ENCODE peak calls at places on chromosomes 16 and 17, in ten cellular contexts. One of them, this sample, is unnamed.

GRCh38 chr17:7029659-7030058 is 6.2 kb upstream of the SLC16A13 start:
- DNase-seq in CD4-positive, alpha-beta T cell: no peak
- DNase-seq in brain microvascular endothelial cell: no peak
- DNase-seq in heart right ventricle: no peak
- DNase-seq in IMR-90: no peak
- DNase-seq in mammary epithelial cell: no peak
- DNase-seq in right atrium auricular region: no peak
- DNase-seq in RWPE2: no peak
- DNase-seq in GM12878: no peak
- DNase-seq in CD8-positive, alpha-beta T cell: no peak
- DNase-seq in this sample: no peak

GRCh38 chr16:322476-323143 is 29.9 kb downstream of the AXIN1 start:
- DNase-seq in IMR-90: no peak
- DNase-seq in RWPE2: no peak
- DNase-seq in GM12878: no peak
- DNase-seq in brain microvascular endothelial cell: no peak
- DNase-seq in CD4-positive, alpha-beta T cell: no peak
- DNase-seq in right atrium auricular region: no peak
- DNase-seq in mammary epithelial cell: no peak
- DNase-seq in heart right ventricle: no peak
- DNase-seq in CD8-positive, alpha-beta T cell: no peak
- DNase-seq in this sample: no peak

GRCh38 chr16:1333854-1334719 is 642 bp downstream of the BAIAP3 start:
- DNase-seq in mammary epithelial cell: no peak
- DNase-seq in IMR-90: no peak
- DNase-seq in heart right ventricle: no peak
- DNase-seq in CD4-positive, alpha-beta T cell: no peak
- DNase-seq in RWPE2: no peak
- DNase-seq in brain microvascular endothelial cell: no peak
- DNase-seq in right atrium auricular region: no peak
- DNase-seq in CD8-positive, alpha-beta T cell: no peak
- DNase-seq in GM12878: no peak
- DNase-seq in this sample: no peak

GRCh38 chr16:81478876-81479496 is 34.4 kb downstream of the CMIP start:
- DNase-seq in mammary epithelial cell: no peak
- DNase-seq in GM12878: peak; percentile 80
- DNase-seq in heart right ventricle: no peak
- DNase-seq in IMR-90: no peak
- DNase-seq in RWPE2: no peak
- DNase-seq in right atrium auricular region: no peak
- DNase-seq in CD4-positive, alpha-beta T cell: no peak
- DNase-seq in CD8-positive, alpha-beta T cell: no peak
- DNase-seq in brain microvascular endothelial cell: peak; percentile 53
- DNase-seq in this sample: no peak

GRCh38 chr16:67718668-67719047 is 458 bp downstream of the GFOD2 start:
- DNase-seq in RWPE2: no peak
- DNase-seq in GM12878: no peak
- DNase-seq in heart right ventricle: no peak
- DNase-seq in IMR-90: no peak
- DNase-seq in brain microvascular endothelial cell: no peak
- DNase-seq in CD4-positive, alpha-beta T cell: no peak
- DNase-seq in CD8-positive, alpha-beta T cell: no peak
- DNase-seq in right atrium auricular region: no peak
- DNase-seq in mammary epithelial cell: peak; percentile 23
- DNase-seq in this sample: no peak

GRCh38 chr16:27273670-27274522 is 5.3 kb upstream of the NSMCE1 start:
- DNase-seq in CD4-positive, alpha-beta T cell: no peak
- DNase-seq in RWPE2: no peak
- DNase-seq in heart right ventricle: no peak
- DNase-seq in mammary epithelial cell: no peak
- DNase-seq in IMR-90: peak; percentile 53
- DNase-seq in CD8-positive, alpha-beta T cell: no peak
- DNase-seq in brain microvascular endothelial cell: peak; percentile 49
- DNase-seq in GM12878: no peak
- DNase-seq in right atrium auricular region: no peak
- DNase-seq in this sample: no peak

GRCh38 chr17:78839762-78840529 is 668 bp downstream of the USP36 start:
- DNase-seq in brain microvascular endothelial cell: peak; percentile 24
- DNase-seq in CD8-positive, alpha-beta T cell: peak; percentile 19
- DNase-seq in RWPE2: no peak
- DNase-seq in CD4-positive, alpha-beta T cell: peak; percentile 45
- DNase-seq in right atrium auricular region: peak; percentile 65
- DNase-seq in heart right ventricle: no peak
- DNase-seq in mammary epithelial cell: peak; percentile 37
- DNase-seq in IMR-90: peak; percentile 76
- DNase-seq in GM12878: no peak
- DNase-seq in this sample: no peak

GRCh38 chr16:54236761-54237160 is 49.8 kb downstream of the IRX3 start:
- DNase-seq in brain microvascular endothelial cell: peak; percentile 38
- DNase-seq in right atrium auricular region: no peak
- DNase-seq in IMR-90: peak; percentile 43
- DNase-seq in heart right ventricle: no peak
- DNase-seq in CD8-positive, alpha-beta T cell: no peak
- DNase-seq in GM12878: no peak
- DNase-seq in RWPE2: no peak
- DNase-seq in mammary epithelial cell: peak; percentile 40
- DNase-seq in CD4-positive, alpha-beta T cell: no peak
- DNase-seq in this sample: no peak

DNA sequence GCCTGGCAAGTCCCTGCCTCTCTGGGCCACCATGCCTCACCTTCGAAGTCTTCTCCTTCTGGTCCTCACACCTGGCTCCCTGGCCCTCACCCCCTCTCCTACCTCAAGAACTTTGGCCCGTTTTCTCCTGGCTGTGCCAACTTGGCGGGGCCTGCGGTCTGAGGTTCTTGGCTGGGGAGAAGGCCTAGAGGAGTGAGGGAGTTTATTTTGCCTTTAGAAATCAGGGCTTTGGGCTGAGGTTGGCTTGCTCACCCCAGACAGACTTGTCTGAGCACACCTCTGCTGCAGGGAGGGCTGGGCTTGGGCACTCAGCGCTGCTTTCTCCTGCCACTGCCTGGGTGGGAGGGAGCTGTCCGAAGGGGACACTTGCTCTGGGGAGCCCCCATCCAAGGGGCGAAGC is 23.3 kb upstream of the TAC4 start:
- DNase-seq in heart right ventricle: no peak
- DNase-seq in brain microvascular endothelial cell: no peak
- DNase-seq in RWPE2: no peak
- DNase-seq in CD4-positive, alpha-beta T cell: no peak
- DNase-seq in right atrium auricular region: no peak
- DNase-seq in mammary epithelial cell: peak; percentile 58
- DNase-seq in GM12878: no peak
- DNase-seq in IMR-90: no peak
- DNase-seq in CD8-positive, alpha-beta T cell: no peak
- DNase-seq in this sample: no peak
- H3K27ac ChIP-seq in heart right ventricle: no peak overlapping the region
- H3K27ac ChIP-seq in brain microvascular endothelial cell: no peak overlapping the region
- H3K27ac ChIP-seq in RWPE2: no peak overlapping the region
- H3K27ac ChIP-seq in CD4-positive, alpha-beta T cell: no peak overlapping the region
- H3K27ac ChIP-seq in right atrium auricular region: no peak overlapping the region
- H3K27ac ChIP-seq in mammary epithelial cell: no peak overlapping the region
- H3K27ac ChIP-seq in GM12878: no peak overlapping the region
- H3K27ac ChIP-seq in IMR-90: no peak overlapping the region
- H3K27ac ChIP-seq in CD8-positive, alpha-beta T cell: no peak overlapping the region
- H3K27ac ChIP-seq in this sample: no peak overlapping the region

DNA sequence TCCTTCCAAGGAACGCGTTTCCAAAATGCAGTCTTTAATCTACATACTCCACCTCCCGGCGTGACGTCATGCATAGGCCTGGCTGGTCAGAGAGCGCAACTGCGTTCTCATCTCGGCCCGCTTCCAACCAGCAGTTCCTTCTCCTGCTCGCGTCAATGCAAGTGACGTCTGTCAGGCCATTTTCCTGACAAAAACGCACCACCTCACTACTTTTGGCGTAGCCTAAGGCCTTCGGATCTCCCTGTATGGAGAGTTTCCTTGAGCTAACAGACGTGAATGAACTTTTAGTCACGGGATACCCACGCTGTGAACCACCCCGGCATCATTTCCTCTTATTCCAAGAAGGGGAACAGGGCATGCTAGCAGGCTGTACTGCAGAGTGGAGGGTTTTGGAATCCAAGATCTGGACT is 25.0 kb downstream of the TEX14 start:
- DNase-seq in GM12878: no peak
- DNase-seq in right atrium auricular region: peak; percentile 84
- DNase-seq in CD8-positive, alpha-beta T cell: peak; percentile 2
- DNase-seq in heart right ventricle: peak; percentile 66
- DNase-seq in brain microvascular endothelial cell: no peak
- DNase-seq in CD4-positive, alpha-beta T cell: peak; percentile 37
- DNase-seq in IMR-90: peak; percentile 79
- DNase-seq in mammary epithelial cell: no peak
- DNase-seq in RWPE2: peak; percentile 93
- DNase-seq in this sample: no peak
- H3K27ac ChIP-seq in GM12878: no peak overlapping the region
- H3K27ac ChIP-seq in right atrium auricular region: no peak overlapping the region
- H3K27ac ChIP-seq in CD8-positive, alpha-beta T cell: no peak overlapping the region
- H3K27ac ChIP-seq in heart right ventricle: peak overlapping the region; percentile 35
- H3K27ac ChIP-seq in brain microvascular endothelial cell: no peak overlapping the region
- H3K27ac ChIP-seq in CD4-positive, alpha-beta T cell: no peak overlapping the region
- H3K27ac ChIP-seq in IMR-90: no peak overlapping the region
- H3K27ac ChIP-seq in mammary epithelial cell: no peak overlapping the region
- H3K27ac ChIP-seq in RWPE2: peak overlapping the region; percentile 39
- H3K27ac ChIP-seq in this sample: peak overlapping the region; percentile 38

DNA sequence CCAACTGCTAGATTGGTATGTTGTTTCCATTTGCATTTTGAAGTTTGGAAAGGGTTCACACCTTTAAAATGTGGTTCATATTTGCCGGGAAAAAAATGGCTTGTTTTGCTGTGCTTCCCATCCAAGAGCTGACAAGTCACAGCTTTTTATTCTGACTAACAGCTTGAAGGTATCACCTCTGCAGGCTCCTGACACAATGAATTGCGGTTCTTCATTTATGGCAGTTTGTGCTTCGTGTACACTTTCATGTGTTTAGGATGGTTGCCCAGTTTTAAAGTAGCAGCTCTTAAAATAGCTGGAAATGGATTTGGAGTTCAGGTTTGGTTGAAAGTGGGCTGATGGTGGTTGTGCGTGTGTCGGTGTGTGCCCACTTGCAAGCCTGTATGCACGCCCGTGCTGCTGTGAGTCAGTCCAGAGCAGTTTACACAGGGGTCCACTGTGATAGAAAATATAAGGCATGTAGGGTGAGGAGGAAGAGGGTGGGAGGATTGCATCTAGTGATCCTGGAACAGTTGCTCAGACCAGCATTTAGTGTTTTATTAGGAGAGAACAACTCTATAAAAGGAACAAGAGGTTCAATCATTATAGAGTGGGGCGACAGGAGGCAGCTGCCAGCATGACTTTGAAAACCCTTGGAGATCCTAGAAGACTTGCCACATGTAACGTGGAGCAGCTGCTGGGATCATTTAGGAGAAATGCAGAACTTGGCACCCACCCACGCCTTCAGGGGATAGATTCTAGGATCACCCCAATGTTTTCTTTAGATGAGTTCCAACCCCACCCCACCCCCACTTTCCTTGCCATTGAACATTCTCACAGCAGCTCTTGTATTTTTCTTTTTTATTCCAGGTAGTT is 108.0 kb upstream of the TBX2 start:
- DNase-seq in mammary epithelial cell: no peak
- DNase-seq in GM12878: no peak
- DNase-seq in CD4-positive, alpha-beta T cell: no peak
- DNase-seq in right atrium auricular region: no peak
- DNase-seq in brain microvascular endothelial cell: no peak
- DNase-seq in IMR-90: no peak
- DNase-seq in heart right ventricle: no peak
- DNase-seq in CD8-positive, alpha-beta T cell: no peak
- DNase-seq in RWPE2: no peak
- DNase-seq in this sample: no peak
- H3K27ac ChIP-seq in mammary epithelial cell: no peak overlapping the region
- H3K27ac ChIP-seq in GM12878: no peak overlapping the region
- H3K27ac ChIP-seq in CD4-positive, alpha-beta T cell: no peak overlapping the region
- H3K27ac ChIP-seq in right atrium auricular region: no peak overlapping the region
- H3K27ac ChIP-seq in brain microvascular endothelial cell: no peak overlapping the region
- H3K27ac ChIP-seq in IMR-90: peak overlapping the region; percentile 80
- H3K27ac ChIP-seq in heart right ventricle: no peak overlapping the region
- H3K27ac ChIP-seq in CD8-positive, alpha-beta T cell: no peak overlapping the region
- H3K27ac ChIP-seq in RWPE2: no peak overlapping the region
- H3K27ac ChIP-seq in this sample: no peak overlapping the region

GRCh38 chr16:46887524-46887854 is 3.3 kb downstream of the GPT2 start:
- DNase-seq in CD8-positive, alpha-beta T cell: no peak
- DNase-seq in mammary epithelial cell: no peak
- DNase-seq in IMR-90: no peak
- DNase-seq in right atrium auricular region: no peak
- DNase-seq in RWPE2: no peak
- DNase-seq in CD4-positive, alpha-beta T cell: no peak
- DNase-seq in brain microvascular endothelial cell: no peak
- DNase-seq in GM12878: no peak
- DNase-seq in heart right ventricle: no peak
- DNase-seq in this sample: no peak

GRCh38 chr16:46884513-46885293 is 541 bp downstream of the GPT2 start:
- DNase-seq in brain microvascular endothelial cell: no peak
- DNase-seq in mammary epithelial cell: peak; percentile 36
- DNase-seq in heart right ventricle: no peak
- DNase-seq in right atrium auricular region: no peak
- DNase-seq in CD8-positive, alpha-beta T cell: no peak
- DNase-seq in IMR-90: peak; percentile 20
- DNase-seq in CD4-positive, alpha-beta T cell: peak; percentile 3
- DNase-seq in GM12878: no peak
- DNase-seq in RWPE2: no peak
- DNase-seq in this sample: peak; percentile 65

GRCh38 chr16:46883690-46884512 is at the start of gene GPT2:
- DNase-seq in brain microvascular endothelial cell: peak; percentile 93
- DNase-seq in heart right ventricle: peak; percentile 99
- DNase-seq in CD8-positive, alpha-beta T cell: peak; percentile 45
- DNase-seq in mammary epithelial cell: peak; percentile 95
- DNase-seq in IMR-90: peak; percentile 95
- DNase-seq in CD4-positive, alpha-beta T cell: peak; percentile 58
- DNase-seq in RWPE2: peak; percentile 99
- DNase-seq in right atrium auricular region: peak; percentile 94
- DNase-seq in GM12878: peak; percentile 69
- DNase-seq in this sample: peak; percentile 97

GRCh38 chr16:46886764-46887523 is 2.8 kb downstream of the GPT2 start:
- DNase-seq in IMR-90: no peak
- DNase-seq in CD8-positive, alpha-beta T cell: no peak
- DNase-seq in RWPE2: no peak
- DNase-seq in brain microvascular endothelial cell: no peak
- DNase-seq in heart right ventricle: no peak
- DNase-seq in mammary epithelial cell: no peak
- DNase-seq in right atrium auricular region: no peak
- DNase-seq in GM12878: no peak
- DNase-seq in CD4-positive, alpha-beta T cell: no peak
- DNase-seq in this sample: no peak

DNA sequence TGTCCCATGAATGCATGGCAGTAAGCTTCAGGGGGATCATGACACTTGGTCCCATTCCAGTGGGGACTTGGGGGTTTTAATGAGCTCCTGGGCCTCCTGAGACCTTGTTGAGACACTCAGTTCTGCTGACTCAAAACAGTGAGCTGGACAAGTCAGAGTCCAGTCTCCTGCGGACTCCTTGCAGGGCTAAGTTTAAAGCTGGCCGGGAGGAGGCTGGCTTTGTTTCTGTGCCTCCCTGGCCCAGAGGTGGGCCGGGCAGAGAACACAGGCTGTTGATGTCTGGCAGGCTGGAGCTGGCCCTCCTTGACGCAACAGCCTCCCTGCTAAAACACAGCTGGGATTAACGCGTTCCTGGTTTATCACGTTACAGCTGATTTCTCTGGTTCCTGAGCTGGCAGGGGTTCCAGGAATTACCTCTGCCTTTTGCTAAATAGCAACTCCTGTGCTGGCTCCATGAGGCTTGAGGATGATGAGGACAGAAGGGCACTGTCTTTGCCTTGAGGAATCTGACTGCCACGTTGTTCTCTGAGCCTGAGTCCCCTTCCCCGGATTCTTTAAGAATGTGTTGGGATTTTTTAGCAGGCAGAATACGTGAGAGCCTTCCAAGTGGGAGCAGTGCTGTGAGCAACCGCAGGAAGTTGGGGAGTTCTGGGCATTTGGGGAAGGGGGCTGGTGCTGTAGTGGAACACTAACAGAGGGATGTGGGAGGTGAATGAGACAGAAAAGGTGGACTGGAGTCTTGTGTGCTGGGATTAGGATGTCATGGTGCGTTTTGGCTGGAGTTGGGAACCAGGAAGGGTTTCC is 2.0 kb downstream of the GPT2 start:
- DNase-seq in GM12878: no peak
- DNase-seq in RWPE2: no peak
- DNase-seq in brain microvascular endothelial cell: no peak
- DNase-seq in right atrium auricular region: no peak
- DNase-seq in heart right ventricle: no peak
- DNase-seq in IMR-90: peak; percentile 81
- DNase-seq in mammary epithelial cell: peak; percentile 66
- DNase-seq in CD8-positive, alpha-beta T cell: no peak
- DNase-seq in CD4-positive, alpha-beta T cell: no peak
- DNase-seq in this sample: peak; percentile 20
- H3K27ac ChIP-seq in GM12878: no peak overlapping the region
- H3K27ac ChIP-seq in RWPE2: no peak overlapping the region
- H3K27ac ChIP-seq in brain microvascular endothelial cell: no peak overlapping the region
- H3K27ac ChIP-seq in right atrium auricular region: peak overlapping the region; percentile 36
- H3K27ac ChIP-seq in heart right ventricle: no peak overlapping the region
- H3K27ac ChIP-seq in IMR-90: peak overlapping the region; percentile 68
- H3K27ac ChIP-seq in mammary epithelial cell: no peak overlapping the region
- H3K27ac ChIP-seq in CD8-positive, alpha-beta T cell: no peak overlapping the region
- H3K27ac ChIP-seq in CD4-positive, alpha-beta T cell: no peak overlapping the region
- H3K27ac ChIP-seq in this sample: peak overlapping the region; percentile 88

This sample was measured in substantia nigra.